ENCODE peak calls at places on chromosome 15, in five cellular contexts. B is HepG2, Q is H1, A is GM23338, N is K562. L is an unnamed sample.

GRCh38 chr15:55685292-55685691 is 57.7 kb downstream of the PRTG start:
- DNase-seq in A (no peak), Q (no peak), N (no peak), B (no peak), L (no peak)

GRCh38 chr15:76184640-76185020 is 124.8 kb downstream of the TMEM266 start:
- DNase-seq in N (no peak), B (no peak), Q (no peak), A (no peak), L (no peak)

GRCh38 chr15:81155375-81156218 is 21.5 kb downstream of the CFAP161 start:
- DNase-seq in N (peak), Q (no peak), A (peak), B (peak), L (no peak)

GRCh38 chr15:80436511-80437307 is 32.5 kb downstream of the ARNT2 start:
- DNase-seq in A (no peak), N (no peak), Q (no peak), B (peak), L (no peak)

GRCh38 chr15:35980719-35981118 is 434.8 kb upstream of the DPH6 start:
- DNase-seq in A (no peak), N (no peak), Q (no peak), B (no peak), L (no peak)

GRCh38 chr15:56735589-56735988 is 2.3 kb upstream of the ZNF280D start:
- DNase-seq in Q (no peak), B (no peak), N (no peak), A (no peak), L (no peak)

GRCh38 chr15:48250640-48251076 is 44.6 kb downstream of the SLC12A1 start:
- DNase-seq in Q (peak), B (peak), N (peak), A (peak), L (peak)

GRCh38 chr15:31374489-31374888 is 47.9 kb downstream of the KLF13 start:
- DNase-seq in A (no peak), N (no peak), B (no peak), Q (no peak), L (no peak)

GRCh38 chr15:40846846-40847224 is 3.0 kb downstream of the SPINT1 start:
- DNase-seq in Q (no peak), A (no peak), B (no peak), N (no peak), L (no peak)

GRCh38 chr15:63922551-63923315 is 89.0 kb upstream of the HERC1 start:
- DNase-seq in Q (no peak), A (no peak), B (no peak), N (no peak), L (no peak)

GRCh38 chr15:78131295-78132021 is at the start of gene CIB2:
- DNase-seq in A (peak), B (peak), N (peak), Q (no peak), L (peak)

GRCh38 chr15:72584006-72584405 is 70.5 kb upstream of the GOLGA6B start:
- DNase-seq in A (peak), Q (no peak), N (no peak), B (no peak), L (no peak)

GRCh38 chr15:77702211-77702957 is 69.7 kb upstream of the LINGO1 start:
- DNase-seq in Q (peak), A (peak), B (no peak), N (peak), L (peak)

GRCh38 chr15:32113224-32113623 is 82.9 kb downstream of the CHRNA7 start:
- DNase-seq in N (no peak), A (no peak), Q (no peak), B (peak), L (no peak)

GRCh38 chr15:38996111-38996541 is 431.5 kb upstream of the RASGRP1 start:
- DNase-seq in A (no peak), Q (no peak), N (no peak), B (no peak), L (no peak)

GRCh38 chr15:31606261-31606669 is 279.6 kb downstream of the KLF13 start:
- DNase-seq in A (no peak), Q (no peak), B (no peak), N (no peak), L (no peak)

GRCh38 chr15:81254277-81255265 is 57.9 kb downstream of the IL16 start:
- DNase-seq in A (no peak), B (no peak), Q (no peak), N (no peak), L (no peak)

GRCh38 chr15:63277044-63277892 is at the start of gene APH1B:
- DNase-seq in A (peak), Q (peak), B (peak), N (peak), L (peak)

GRCh38 chr15:45026646-45027045 is 3.7 kb downstream of the SORD start:
- DNase-seq in B (no peak), Q (no peak), A (no peak), N (no peak), L (no peak)

GRCh38 chr15:90981681-90982080 is 12.7 kb downstream of the PRC1 start:
- DNase-seq in B (no peak), Q (no peak), A (no peak), N (no peak), L (no peak)

GRCh38 chr15:32824777-32825176 is 107.0 kb downstream of the GREM1 start:
- DNase-seq in Q (no peak), B (peak), A (no peak), N (no peak), L (no peak)

GRCh38 chr15:88647362-88648105 is 8.7 kb downstream of the ISG20 start:
- DNase-seq in N (no peak), A (no peak), B (no peak), Q (no peak), L (no peak)

GRCh38 chr15:48604567-48604966 is 40.9 kb downstream of the FBN1 start:
- DNase-seq in Q (no peak), N (no peak), A (no peak), B (no peak), L (no peak)

GRCh38 chr15:70054366-70054765 is 43.4 kb downstream of the TLE3 start:
- DNase-seq in B (no peak), A (no peak), N (no peak), Q (no peak), L (no peak)
- TF ChIP-seq CREB1 in B (no peak), A (no peak), N (no peak), Q (no peak), L (no peak)

DNA sequence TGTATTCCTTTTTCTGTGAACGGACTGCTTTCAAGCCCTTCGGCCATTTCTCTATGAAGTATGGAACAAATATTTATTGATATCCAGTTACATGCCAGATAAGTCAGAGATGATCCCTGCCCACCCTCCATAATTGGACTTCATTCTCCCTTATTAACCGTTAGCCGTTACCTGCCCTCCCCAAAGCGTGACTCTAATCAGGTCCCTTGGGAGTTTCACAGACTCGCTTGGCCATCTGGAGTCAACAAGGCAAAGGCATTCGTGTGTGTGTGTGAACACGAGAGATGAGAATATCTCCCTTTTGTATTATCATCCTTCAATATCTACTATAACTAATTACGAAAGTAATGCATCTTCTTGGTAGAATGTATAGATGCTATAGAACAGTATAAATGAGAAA is 314.5 kb downstream of the TLE3 start:
- DNase-seq in Q (no peak), B (no peak), N (no peak), A (no peak), L (no peak)
- TF ChIP-seq CREB1 in Q (no peak), B (no peak), N (no peak), A (no peak), L (no peak)

GRCh38 chr15:61518191-61518950 is 289.3 kb upstream of the RORA start:
- DNase-seq in B (no peak), Q (no peak), N (no peak), A (no peak), L (no peak)
- TF ChIP-seq CREB1 in B (no peak), Q (no peak), N (no peak), A (no peak), L (no peak)

GRCh38 chr15:74415966-74416916 is 17.5 kb downstream of the SEMA7A start:
- DNase-seq in A (no peak), B (no peak), Q (no peak), N (no peak), L (no peak)
- TF ChIP-seq CREB1 in A (no peak), B (no peak), Q (no peak), N (no peak), L (no peak)

GRCh38 chr15:85749261-85750151 is 45.2 kb downstream of the KLHL25 start:
- DNase-seq in A (no peak), N (no peak), Q (no peak), B (no peak), L (no peak)
- TF ChIP-seq CREB1 in A (no peak), N (no peak), Q (no peak), B (no peak), L (no peak)

GRCh38 chr15:100901702-100902435 is 17.3 kb upstream of the LRRK1 start:
- DNase-seq in Q (no peak), B (no peak), A (no peak), N (no peak), L (no peak)
- TF ChIP-seq CREB1 in Q (no peak), B (no peak), A (no peak), N (no peak), L (no peak)

GRCh38 chr15:50828610-50829206 is 63.2 kb upstream of the SPPL2A start:
- DNase-seq in B (peak), N (no peak), A (peak), Q (no peak), L (no peak)
- TF ChIP-seq CREB1 in B (no peak), N (no peak), A (no peak), Q (no peak), L (no peak)

GRCh38 chr15:68614621-68615035 is 35.8 kb downstream of the CORO2B start:
- DNase-seq in N (no peak), A (peak), Q (peak), B (no peak), L (peak)
- TF ChIP-seq CREB1 in N (no peak), A (no peak), Q (no peak), B (no peak), L (no peak)